ENCODE peak calls at places on chromosomes 16 and 17, in eight cellular contexts. One of them, this sample, is unnamed.

GRCh38 chr16:75420987-75421819 is 12.1 kb downstream of the CFDP1 start:
- DNase-seq in AG09309: no peak
- DNase-seq in heart right ventricle: peak; percentile 82
- DNase-seq in ascending aorta: no peak
- DNase-seq in mucosa of gallbladder: peak; percentile 48
- DNase-seq in RWPE1: no peak
- DNase-seq in stimulated activated CD8-positive, alpha-beta memory T cell treated with anti-CD3 and anti-CD28 coated beads, Interleukin-4, amount 100 ng/mL, for 4 hours: no peak
- DNase-seq in lower leg skin: peak; percentile 93
- DNase-seq in this sample: no peak

GRCh38 chr17:81461607-81462500 is 50.7 kb downstream of the ACTG1 start:
- DNase-seq in stimulated activated CD8-positive, alpha-beta memory T cell treated with anti-CD3 and anti-CD28 coated beads, Interleukin-4, amount 100 ng/mL, for 4 hours: no peak
- DNase-seq in lower leg skin: no peak
- DNase-seq in RWPE1: no peak
- DNase-seq in mucosa of gallbladder: no peak
- DNase-seq in ascending aorta: no peak
- DNase-seq in AG09309: no peak
- DNase-seq in heart right ventricle: no peak
- DNase-seq in this sample: no peak

GRCh38 chr16:86018487-86018886 is 119.5 kb downstream of the IRF8 start:
- DNase-seq in stimulated activated CD8-positive, alpha-beta memory T cell treated with anti-CD3 and anti-CD28 coated beads, Interleukin-4, amount 100 ng/mL, for 4 hours: no peak
- DNase-seq in AG09309: no peak
- DNase-seq in RWPE1: no peak
- DNase-seq in heart right ventricle: no peak
- DNase-seq in mucosa of gallbladder: peak; percentile 32
- DNase-seq in lower leg skin: peak; percentile 72
- DNase-seq in ascending aorta: peak; percentile 17
- DNase-seq in this sample: no peak

GRCh38 chr17:37103191-37103590 is 154.4 kb downstream of the AATF start:
- DNase-seq in AG09309: no peak
- DNase-seq in lower leg skin: no peak
- DNase-seq in mucosa of gallbladder: no peak
- DNase-seq in heart right ventricle: no peak
- DNase-seq in ascending aorta: no peak
- DNase-seq in RWPE1: no peak
- DNase-seq in stimulated activated CD8-positive, alpha-beta memory T cell treated with anti-CD3 and anti-CD28 coated beads, Interleukin-4, amount 100 ng/mL, for 4 hours: no peak
- DNase-seq in this sample: no peak

GRCh38 chr17:40622509-40622928 is 25.1 kb downstream of the SMARCE1 start:
- DNase-seq in heart right ventricle: no peak
- DNase-seq in lower leg skin: no peak
- DNase-seq in ascending aorta: no peak
- DNase-seq in RWPE1: no peak
- DNase-seq in stimulated activated CD8-positive, alpha-beta memory T cell treated with anti-CD3 and anti-CD28 coated beads, Interleukin-4, amount 100 ng/mL, for 4 hours: no peak
- DNase-seq in mucosa of gallbladder: no peak
- DNase-seq in AG09309: no peak
- DNase-seq in this sample: no peak

GRCh38 chr17:17043668-17044226 is 1.5 kb downstream of the MPRIP start:
- DNase-seq in lower leg skin: peak; percentile 86
- DNase-seq in heart right ventricle: no peak
- DNase-seq in RWPE1: peak; percentile 32
- DNase-seq in ascending aorta: no peak
- DNase-seq in stimulated activated CD8-positive, alpha-beta memory T cell treated with anti-CD3 and anti-CD28 coated beads, Interleukin-4, amount 100 ng/mL, for 4 hours: no peak
- DNase-seq in AG09309: no peak
- DNase-seq in mucosa of gallbladder: no peak
- DNase-seq in this sample: no peak

GRCh38 chr17:71735893-71736292 is 384.9 kb upstream of the SOX9 start:
- DNase-seq in AG09309: no peak
- DNase-seq in ascending aorta: no peak
- DNase-seq in RWPE1: no peak
- DNase-seq in mucosa of gallbladder: no peak
- DNase-seq in lower leg skin: no peak
- DNase-seq in stimulated activated CD8-positive, alpha-beta memory T cell treated with anti-CD3 and anti-CD28 coated beads, Interleukin-4, amount 100 ng/mL, for 4 hours: no peak
- DNase-seq in heart right ventricle: no peak
- DNase-seq in this sample: no peak

GRCh38 chr16:55710466-55710865 is 54.7 kb downstream of the SLC6A2 start:
- DNase-seq in lower leg skin: no peak
- DNase-seq in stimulated activated CD8-positive, alpha-beta memory T cell treated with anti-CD3 and anti-CD28 coated beads, Interleukin-4, amount 100 ng/mL, for 4 hours: no peak
- DNase-seq in heart right ventricle: no peak
- DNase-seq in ascending aorta: no peak
- DNase-seq in RWPE1: peak; percentile 14
- DNase-seq in AG09309: no peak
- DNase-seq in mucosa of gallbladder: no peak
- DNase-seq in this sample: no peak

GRCh38 chr16:51399908-51400670 is 249.0 kb upstream of the SALL1 start:
- DNase-seq in ascending aorta: no peak
- DNase-seq in RWPE1: no peak
- DNase-seq in mucosa of gallbladder: no peak
- DNase-seq in heart right ventricle: no peak
- DNase-seq in lower leg skin: no peak
- DNase-seq in stimulated activated CD8-positive, alpha-beta memory T cell treated with anti-CD3 and anti-CD28 coated beads, Interleukin-4, amount 100 ng/mL, for 4 hours: no peak
- DNase-seq in AG09309: no peak
- DNase-seq in this sample: no peak